ENCODE peak calls at places on chromosomes 12 and 14, in eight cellular contexts. One of them, this sample, is unnamed.

GRCh38 chr14:92675421-92675820 is 73.0 kb downstream of the LGMN start:
- DNase-seq in lower leg skin: no peak
- DNase-seq in choroid plexus epithelial cell: no peak
- DNase-seq in bronchial epithelial cell: no peak
- DNase-seq in HCT116: no peak
- DNase-seq in psoas muscle: no peak
- DNase-seq in tibial nerve: no peak
- DNase-seq in uterus: no peak
- DNase-seq in this sample: no peak

GRCh38 chr12:110266980-110267620 is 13.9 kb upstream of the ATP2A2 start:
- DNase-seq in lower leg skin: no peak
- DNase-seq in choroid plexus epithelial cell: peak; percentile 71
- DNase-seq in bronchial epithelial cell: peak; percentile 42
- DNase-seq in HCT116: no peak
- DNase-seq in psoas muscle: no peak
- DNase-seq in tibial nerve: no peak
- DNase-seq in uterus: peak; percentile 44
- DNase-seq in this sample: peak; percentile 86

GRCh38 chr12:111209779-111210178 is 159.1 kb downstream of the PHETA1 start:
- DNase-seq in lower leg skin: no peak
- DNase-seq in choroid plexus epithelial cell: no peak
- DNase-seq in bronchial epithelial cell: no peak
- DNase-seq in HCT116: no peak
- DNase-seq in psoas muscle: no peak
- DNase-seq in tibial nerve: no peak
- DNase-seq in uterus: no peak
- DNase-seq in this sample: no peak

GRCh38 chr14:98954347-98955000 is 317.5 kb downstream of the BCL11B start:
- DNase-seq in lower leg skin: peak; percentile 11
- DNase-seq in choroid plexus epithelial cell: no peak
- DNase-seq in bronchial epithelial cell: peak; percentile 37
- DNase-seq in HCT116: no peak
- DNase-seq in psoas muscle: no peak
- DNase-seq in tibial nerve: no peak
- DNase-seq in uterus: no peak
- DNase-seq in this sample: no peak

GRCh38 chr12:6039894-6040601 is 84.4 kb downstream of the VWF start:
- DNase-seq in lower leg skin: peak; percentile 55
- DNase-seq in choroid plexus epithelial cell: peak; percentile 87
- DNase-seq in bronchial epithelial cell: peak; percentile 59
- DNase-seq in HCT116: peak; percentile 57
- DNase-seq in psoas muscle: peak; percentile 41
- DNase-seq in tibial nerve: no peak
- DNase-seq in uterus: peak; percentile 48
- DNase-seq in this sample: no peak

GRCh38 chr14:42214981-42215491 is 608.4 kb downstream of the LRFN5 start:
- DNase-seq in lower leg skin: peak; percentile 32
- DNase-seq in choroid plexus epithelial cell: peak; percentile 57
- DNase-seq in bronchial epithelial cell: peak; percentile 98
- DNase-seq in HCT116: no peak
- DNase-seq in psoas muscle: no peak
- DNase-seq in tibial nerve: no peak
- DNase-seq in uterus: no peak
- DNase-seq in this sample: peak; percentile 71

GRCh38 chr12:53300187-53300586 is 692 bp downstream of the MYG1 start:
- DNase-seq in lower leg skin: no peak
- DNase-seq in choroid plexus epithelial cell: peak; percentile 68
- DNase-seq in bronchial epithelial cell: no peak
- DNase-seq in HCT116: no peak
- DNase-seq in psoas muscle: no peak
- DNase-seq in tibial nerve: no peak
- DNase-seq in uterus: no peak
- DNase-seq in this sample: no peak

GRCh38 chr12:1800646-1801284 is 19.6 kb upstream of the LRTM2 start:
- DNase-seq in lower leg skin: no peak
- DNase-seq in choroid plexus epithelial cell: peak; percentile 39
- DNase-seq in bronchial epithelial cell: no peak
- DNase-seq in HCT116: no peak
- DNase-seq in psoas muscle: no peak
- DNase-seq in tibial nerve: peak; percentile 22
- DNase-seq in uterus: peak; percentile 49
- DNase-seq in this sample: no peak

GRCh38 chr14:31241450-31242114 is 34.0 kb upstream of the HECTD1 start:
- DNase-seq in lower leg skin: no peak
- DNase-seq in choroid plexus epithelial cell: peak; percentile 50
- DNase-seq in bronchial epithelial cell: no peak
- DNase-seq in HCT116: no peak
- DNase-seq in psoas muscle: no peak
- DNase-seq in tibial nerve: no peak
- DNase-seq in uterus: no peak
- DNase-seq in this sample: no peak

GRCh38 chr12:84842406-84843013 is 70.1 kb downstream of the SLC6A15 start:
- DNase-seq in lower leg skin: no peak
- DNase-seq in choroid plexus epithelial cell: peak; percentile 75
- DNase-seq in bronchial epithelial cell: peak; percentile 65
- DNase-seq in HCT116: peak; percentile 28
- DNase-seq in psoas muscle: no peak
- DNase-seq in tibial nerve: no peak
- DNase-seq in uterus: no peak
- DNase-seq in this sample: peak; percentile 14

GRCh38 chr12:47818382-47818700 is 1.4 kb downstream of the HDAC7 start:
- DNase-seq in lower leg skin: no peak
- DNase-seq in choroid plexus epithelial cell: no peak
- DNase-seq in bronchial epithelial cell: no peak
- DNase-seq in HCT116: no peak
- DNase-seq in psoas muscle: no peak
- DNase-seq in tibial nerve: no peak
- DNase-seq in uterus: no peak
- DNase-seq in this sample: no peak

GRCh38 chr12:104713444-104713843 is 244.6 kb downstream of the SLC41A2 start:
- DNase-seq in lower leg skin: no peak
- DNase-seq in choroid plexus epithelial cell: no peak
- DNase-seq in bronchial epithelial cell: no peak
- DNase-seq in HCT116: no peak
- DNase-seq in psoas muscle: no peak
- DNase-seq in tibial nerve: no peak
- DNase-seq in uterus: no peak
- DNase-seq in this sample: no peak

GRCh38 chr12:102478416-102479098 is 1.8 kb downstream of the IGF1 start:
- DNase-seq in lower leg skin: no peak
- DNase-seq in choroid plexus epithelial cell: no peak
- DNase-seq in bronchial epithelial cell: peak; percentile 26
- DNase-seq in HCT116: no peak
- DNase-seq in psoas muscle: no peak
- DNase-seq in tibial nerve: no peak
- DNase-seq in uterus: no peak
- DNase-seq in this sample: no peak
- H3K4me3 ChIP-seq in lower leg skin: no peak overlapping the region
- H3K4me3 ChIP-seq in choroid plexus epithelial cell: no peak overlapping the region
- H3K4me3 ChIP-seq in bronchial epithelial cell: no peak overlapping the region
- H3K4me3 ChIP-seq in HCT116: no peak overlapping the region
- H3K4me3 ChIP-seq in psoas muscle: peak overlapping the region; percentile 64
- H3K4me3 ChIP-seq in tibial nerve: no peak overlapping the region
- H3K4me3 ChIP-seq in uterus: peak overlapping the region; percentile 24
- H3K4me3 ChIP-seq in this sample: no peak overlapping the region

GRCh38 chr12:66779466-66779865 is 100.6 kb upstream of the GRIP1 start:
- DNase-seq in lower leg skin: no peak
- DNase-seq in choroid plexus epithelial cell: no peak
- DNase-seq in bronchial epithelial cell: peak; percentile 4
- DNase-seq in HCT116: no peak
- DNase-seq in psoas muscle: no peak
- DNase-seq in tibial nerve: no peak
- DNase-seq in uterus: no peak
- DNase-seq in this sample: no peak

GRCh38 chr12:66774921-66775320 is 96.0 kb upstream of the GRIP1 start:
- DNase-seq in lower leg skin: no peak
- DNase-seq in choroid plexus epithelial cell: no peak
- DNase-seq in bronchial epithelial cell: no peak
- DNase-seq in HCT116: no peak
- DNase-seq in psoas muscle: no peak
- DNase-seq in tibial nerve: no peak
- DNase-seq in uterus: no peak
- DNase-seq in this sample: no peak

GRCh38 chr12:66776974-66777373 is 98.1 kb upstream of the GRIP1 start:
- DNase-seq in lower leg skin: no peak
- DNase-seq in choroid plexus epithelial cell: no peak
- DNase-seq in bronchial epithelial cell: no peak
- DNase-seq in HCT116: no peak
- DNase-seq in psoas muscle: no peak
- DNase-seq in tibial nerve: no peak
- DNase-seq in uterus: no peak
- DNase-seq in this sample: no peak

GRCh38 chr12:66775941-66776340 is 97.1 kb upstream of the GRIP1 start:
- DNase-seq in lower leg skin: no peak
- DNase-seq in choroid plexus epithelial cell: no peak
- DNase-seq in bronchial epithelial cell: peak; percentile 13
- DNase-seq in HCT116: no peak
- DNase-seq in psoas muscle: no peak
- DNase-seq in tibial nerve: no peak
- DNase-seq in uterus: no peak
- DNase-seq in this sample: no peak
- TF ChIP-seq CTCF in lower leg skin: no peak
- TF ChIP-seq CTCF in choroid plexus epithelial cell: no peak
- TF ChIP-seq CTCF in bronchial epithelial cell: no peak
- TF ChIP-seq CTCF in HCT116: no peak
- TF ChIP-seq CTCF in psoas muscle: no peak
- TF ChIP-seq CTCF in tibial nerve: no peak
- TF ChIP-seq CTCF in uterus: no peak
- TF ChIP-seq CTCF in this sample: no peak

GRCh38 chr14:97486601-97487120 is 689.5 kb downstream of the VRK1 start:
- DNase-seq in lower leg skin: no peak
- DNase-seq in choroid plexus epithelial cell: no peak
- DNase-seq in bronchial epithelial cell: no peak
- DNase-seq in HCT116: no peak
- DNase-seq in psoas muscle: no peak
- DNase-seq in tibial nerve: no peak
- DNase-seq in uterus: no peak
- DNase-seq in this sample: no peak

GRCh38 chr14:97485172-97485571 is 688.0 kb downstream of the VRK1 start:
- DNase-seq in lower leg skin: no peak
- DNase-seq in choroid plexus epithelial cell: no peak
- DNase-seq in bronchial epithelial cell: no peak
- DNase-seq in HCT116: no peak
- DNase-seq in psoas muscle: no peak
- DNase-seq in tibial nerve: no peak
- DNase-seq in uterus: no peak
- DNase-seq in this sample: no peak

GRCh38 chr14:97491697-97492096 is 694.5 kb downstream of the VRK1 start:
- DNase-seq in lower leg skin: no peak
- DNase-seq in choroid plexus epithelial cell: no peak
- DNase-seq in bronchial epithelial cell: no peak
- DNase-seq in HCT116: no peak
- DNase-seq in psoas muscle: no peak
- DNase-seq in tibial nerve: no peak
- DNase-seq in uterus: no peak
- DNase-seq in this sample: no peak

GRCh38 chr14:97489750-97490149 is 692.6 kb downstream of the VRK1 start:
- DNase-seq in lower leg skin: no peak
- DNase-seq in choroid plexus epithelial cell: no peak
- DNase-seq in bronchial epithelial cell: no peak
- DNase-seq in HCT116: no peak
- DNase-seq in psoas muscle: no peak
- DNase-seq in tibial nerve: no peak
- DNase-seq in uterus: no peak
- DNase-seq in this sample: no peak

DNA sequence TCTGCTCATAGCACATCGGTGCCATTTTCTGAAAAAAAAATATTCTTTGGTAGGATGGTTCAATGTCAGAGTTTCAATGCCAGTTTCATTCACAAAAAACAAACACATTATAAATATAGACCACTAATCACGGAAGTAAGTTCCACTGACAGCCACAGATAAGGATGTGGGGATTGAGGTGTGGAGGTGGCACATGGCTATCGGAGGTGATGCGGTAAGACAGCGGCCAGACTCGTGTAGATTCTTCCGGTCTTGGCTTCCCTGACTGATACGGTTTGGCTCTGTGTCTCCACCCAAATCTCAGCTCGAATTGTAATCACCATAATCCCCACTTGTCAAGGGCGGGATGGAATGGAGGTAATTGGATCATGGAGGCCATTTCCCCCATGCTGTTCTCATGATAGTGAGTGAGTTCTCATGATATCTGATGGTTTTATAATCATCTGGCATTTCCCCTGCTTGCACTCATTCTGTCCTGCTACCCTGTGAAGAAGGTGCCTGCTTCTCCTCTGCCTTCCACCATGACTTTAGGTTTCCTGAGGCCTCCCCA is 693.4 kb downstream of the VRK1 start:
- DNase-seq in lower leg skin: no peak
- DNase-seq in choroid plexus epithelial cell: no peak
- DNase-seq in bronchial epithelial cell: no peak
- DNase-seq in HCT116: no peak
- DNase-seq in psoas muscle: no peak
- DNase-seq in tibial nerve: no peak
- DNase-seq in uterus: no peak
- DNase-seq in this sample: no peak
- H3K4me3 ChIP-seq in lower leg skin: no peak overlapping the region
- H3K4me3 ChIP-seq in choroid plexus epithelial cell: no peak overlapping the region
- H3K4me3 ChIP-seq in bronchial epithelial cell: no peak overlapping the region
- H3K4me3 ChIP-seq in HCT116: no peak overlapping the region
- H3K4me3 ChIP-seq in psoas muscle: no peak overlapping the region
- H3K4me3 ChIP-seq in tibial nerve: no peak overlapping the region
- H3K4me3 ChIP-seq in uterus: no peak overlapping the region
- H3K4me3 ChIP-seq in this sample: no peak overlapping the region

DNA sequence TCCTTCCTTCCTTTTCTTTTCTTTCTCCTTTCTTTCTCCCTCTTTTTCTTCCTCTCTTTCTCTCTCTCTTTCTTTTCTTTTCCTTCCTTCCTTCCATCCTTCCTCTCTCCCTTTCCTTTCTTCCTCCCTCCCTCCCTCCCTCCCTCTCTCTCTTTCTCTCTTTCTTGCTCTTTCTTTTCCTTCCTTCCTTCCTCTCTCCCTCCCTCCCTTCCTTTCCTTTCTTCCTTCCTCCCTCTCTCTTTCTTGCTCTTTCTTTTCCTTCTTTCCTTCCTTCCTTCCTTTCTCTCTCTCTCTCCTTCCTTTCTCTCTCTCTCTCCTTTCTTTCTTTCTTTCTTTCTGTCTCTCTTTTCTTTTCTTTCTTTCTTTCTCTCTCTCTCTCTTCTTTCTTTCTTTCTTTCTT is 207.6 kb downstream of the ATP23 start:
- DNase-seq in lower leg skin: no peak
- DNase-seq in choroid plexus epithelial cell: no peak
- DNase-seq in bronchial epithelial cell: no peak
- DNase-seq in HCT116: no peak
- DNase-seq in psoas muscle: no peak
- DNase-seq in tibial nerve: no peak
- DNase-seq in uterus: no peak
- DNase-seq in this sample: no peak
- TF ChIP-seq CTCF in lower leg skin: no peak
- TF ChIP-seq CTCF in choroid plexus epithelial cell: no peak
- TF ChIP-seq CTCF in bronchial epithelial cell: no peak
- TF ChIP-seq CTCF in HCT116: no peak
- TF ChIP-seq CTCF in psoas muscle: no peak
- TF ChIP-seq CTCF in tibial nerve: no peak
- TF ChIP-seq CTCF in uterus: no peak
- TF ChIP-seq CTCF in this sample: no peak

This sample was measured in retinal pigment epithelial cell.